ENCODE peak calls at places on chromosomes 2 and 18, in seven cellular contexts. L is pancreas, F is PC-9, P is dorsolateral prefrontal cortex, U is mammary epithelial cell, I is heart left ventricle, S is RWPE1. V is an unnamed sample.

GRCh38 chr18:183769-184168 is 25.4 kb downstream of the USP14 start:
- DNase-seq in I (no peak), F (no peak), U (no peak), P (no peak), L (no peak), S (peak), V (no peak)

GRCh38 chr2:19109521-19109920 is 248.9 kb downstream of the OSR1 start:
- DNase-seq in F (no peak), S (no peak), L (no peak), I (no peak), U (no peak), P (no peak), V (no peak)

GRCh38 chr2:20961858-20962257 is 82.0 kb downstream of the APOB start:
- DNase-seq in I (no peak), F (no peak), L (no peak), P (no peak), U (no peak), S (no peak), V (no peak)

GRCh38 chr2:1527153-1527992 is 114.1 kb downstream of the TPO start:
- DNase-seq in P (no peak), F (no peak), L (no peak), I (no peak), S (no peak), U (no peak), V (no peak)

GRCh38 chr2:199405241-199405640 is 52.5 kb downstream of the SATB2 start:
- DNase-seq in P (no peak), U (no peak), F (no peak), S (no peak), I (no peak), L (no peak), V (no peak)

GRCh38 chr2:21484643-21485042 is 360.9 kb downstream of the TDRD15 start:
- DNase-seq in F (no peak), U (no peak), P (no peak), L (no peak), I (no peak), S (no peak), V (no peak)

GRCh38 chr18:21398121-21398520 is 156.1 kb downstream of the GREB1L start:
- DNase-seq in L (no peak), F (no peak), U (no peak), I (no peak), P (no peak), S (no peak), V (no peak)

GRCh38 chr2:121479882-121480522 is 50.7 kb upstream of the RNU4ATAC start:
- DNase-seq in I (no peak), U (peak), S (no peak), F (no peak), L (no peak), P (no peak), V (no peak)

GRCh38 chr2:106781196-106781595 is 104.8 kb downstream of the ST6GAL2 start:
- DNase-seq in P (no peak), L (no peak), F (no peak), U (no peak), I (no peak), S (no peak), V (no peak)

GRCh38 chr18:56086786-56087185 is 498.8 kb upstream of the TCF4 start:
- DNase-seq in S (no peak), L (no peak), F (no peak), I (no peak), U (no peak), P (no peak), V (no peak)

GRCh38 chr18:56086176-56086575 is 498.2 kb upstream of the TCF4 start:
- DNase-seq in L (no peak), U (no peak), P (no peak), I (no peak), F (no peak), S (no peak), V (no peak)

GRCh38 chr18:56083889-56084288 is 495.9 kb upstream of the TCF4 start:
- DNase-seq in F (no peak), I (no peak), S (no peak), P (no peak), U (no peak), L (no peak), V (no peak)

GRCh38 chr18:56085561-56085960 is 497.6 kb upstream of the TCF4 start:
- DNase-seq in U (peak), I (no peak), P (no peak), L (no peak), F (no peak), S (no peak), V (no peak)

DNA sequence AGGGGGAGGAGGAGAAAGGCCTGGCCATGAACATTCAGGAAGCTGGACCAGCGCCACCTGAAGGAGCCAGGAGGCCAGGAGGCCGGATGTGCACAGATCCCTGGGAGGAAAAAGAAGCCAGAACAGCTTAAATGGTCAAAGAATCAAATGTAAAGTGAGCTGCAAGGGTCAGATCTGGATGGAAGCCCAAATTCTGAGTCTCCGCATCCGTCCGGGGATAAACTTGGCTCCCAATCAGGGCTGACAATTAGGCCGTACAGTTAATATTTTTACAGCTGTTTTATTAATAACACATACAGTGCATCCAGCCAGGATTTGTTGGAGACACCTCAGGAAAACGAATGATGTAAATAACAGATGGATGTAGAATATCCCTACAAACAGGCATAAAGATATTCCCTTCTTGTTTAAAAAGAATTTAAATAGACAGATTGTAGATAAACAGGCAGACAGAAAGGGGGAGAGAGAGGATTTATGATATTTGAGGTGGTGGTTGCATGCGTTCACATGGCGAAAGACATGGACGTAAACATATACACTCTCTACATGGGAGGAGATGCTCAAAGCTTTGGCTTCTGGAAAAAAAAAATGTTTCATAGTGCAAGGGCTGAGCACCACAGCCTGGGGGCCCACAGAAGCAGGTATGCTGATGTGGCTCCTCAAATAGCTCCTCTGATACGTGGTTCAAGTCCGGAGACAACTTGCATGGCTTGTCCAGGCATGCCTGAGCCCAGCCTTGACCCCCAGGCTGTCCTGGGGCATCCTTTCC is 495.3 kb upstream of the TCF4 start:
- DNase-seq in U (no peak), S (no peak), P (peak), L (peak), F (no peak), I (peak), V (no peak)
- TF ChIP-seq CTCF in U (no peak), S (no peak), P (no peak), L (no peak), F (no peak), I (peak), V (no peak)

GRCh38 chr2:224650815-224651439 is 65.2 kb downstream of the CCDC195 start:
- DNase-seq in U (peak), F (peak), I (no peak), P (no peak), L (no peak), S (peak), V (no peak)
- TF ChIP-seq CTCF in U (peak), F (peak), I (peak), P (peak), L (peak), S (peak), V (peak)

DNA sequence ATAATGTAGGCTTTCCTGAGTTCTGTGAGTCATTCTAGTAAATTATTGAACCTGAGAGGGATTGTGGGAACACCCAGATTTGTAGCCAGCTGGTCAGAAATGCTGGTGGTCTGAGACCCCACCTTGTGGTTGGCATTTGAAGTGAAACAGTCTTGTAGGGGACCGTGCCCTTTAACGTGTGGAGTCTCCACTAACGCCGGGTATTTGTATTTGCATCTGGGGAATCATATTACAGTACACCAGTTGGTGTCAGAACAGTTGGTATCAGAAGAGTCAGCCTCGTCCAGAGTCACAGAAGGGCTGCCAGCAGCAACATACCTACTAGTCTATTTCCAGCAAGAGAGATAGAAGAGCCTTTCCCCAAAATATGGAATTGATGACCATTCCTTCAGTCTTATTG is 38.3 kb upstream of the PTPN4 start:
- DNase-seq in L (no peak), S (no peak), U (no peak), I (peak), P (no peak), F (no peak), V (no peak)
- TF ChIP-seq CTCF in L (no peak), S (no peak), U (no peak), I (peak), P (no peak), F (no peak), V (no peak)

GRCh38 chr18:49851624-49852023 is 38.3 kb upstream of the ACAA2 start:
- DNase-seq in U (no peak), F (no peak), I (no peak), L (no peak), S (no peak), P (no peak), V (no peak)

GRCh38 chr18:49854681-49855080 is 41.3 kb upstream of the ACAA2 start:
- DNase-seq in P (no peak), L (no peak), I (no peak), S (no peak), F (no peak), U (peak), V (no peak)

GRCh38 chr18:49853436-49853835 is 40.1 kb upstream of the ACAA2 start:
- DNase-seq in F (no peak), U (no peak), I (no peak), P (no peak), L (no peak), S (no peak), V (no peak)

GRCh38 chr18:49850636-49851035 is 37.3 kb upstream of the ACAA2 start:
- DNase-seq in P (no peak), L (no peak), I (no peak), F (no peak), U (no peak), S (no peak), V (no peak)

GRCh38 chr18:49853011-49853410 is 39.7 kb upstream of the ACAA2 start:
- DNase-seq in U (no peak), I (no peak), P (no peak), L (no peak), F (no peak), S (no peak), V (no peak)
- TF ChIP-seq CTCF in U (no peak), I (no peak), P (no peak), L (no peak), F (no peak), S (no peak), V (no peak)

GRCh38 chr2:133884739-133885381 is 316.6 kb upstream of the NCKAP5 start:
- DNase-seq in P (no peak), U (peak), I (no peak), F (no peak), S (no peak), L (no peak), V (no peak)
- TF ChIP-seq CTCF in P (peak), U (peak), I (peak), F (no peak), S (no peak), L (no peak), V (no peak)

GRCh38 chr2:162343824-162344616 is at the start of gene GCA:
- DNase-seq in L (peak), U (peak), F (peak), I (peak), S (peak), P (peak), V (peak)
- TF ChIP-seq CTCF in L (no peak), U (no peak), F (no peak), I (no peak), S (no peak), P (peak), V (no peak)

GRCh38 chr2:239276813-239277193 is 124.0 kb downstream of the HDAC4 start:
- DNase-seq in U (no peak), S (no peak), L (peak), I (no peak), P (no peak), F (no peak), V (peak)
- TF ChIP-seq CTCF in U (no peak), S (no peak), L (no peak), I (no peak), P (no peak), F (no peak), V (no peak)

DNA sequence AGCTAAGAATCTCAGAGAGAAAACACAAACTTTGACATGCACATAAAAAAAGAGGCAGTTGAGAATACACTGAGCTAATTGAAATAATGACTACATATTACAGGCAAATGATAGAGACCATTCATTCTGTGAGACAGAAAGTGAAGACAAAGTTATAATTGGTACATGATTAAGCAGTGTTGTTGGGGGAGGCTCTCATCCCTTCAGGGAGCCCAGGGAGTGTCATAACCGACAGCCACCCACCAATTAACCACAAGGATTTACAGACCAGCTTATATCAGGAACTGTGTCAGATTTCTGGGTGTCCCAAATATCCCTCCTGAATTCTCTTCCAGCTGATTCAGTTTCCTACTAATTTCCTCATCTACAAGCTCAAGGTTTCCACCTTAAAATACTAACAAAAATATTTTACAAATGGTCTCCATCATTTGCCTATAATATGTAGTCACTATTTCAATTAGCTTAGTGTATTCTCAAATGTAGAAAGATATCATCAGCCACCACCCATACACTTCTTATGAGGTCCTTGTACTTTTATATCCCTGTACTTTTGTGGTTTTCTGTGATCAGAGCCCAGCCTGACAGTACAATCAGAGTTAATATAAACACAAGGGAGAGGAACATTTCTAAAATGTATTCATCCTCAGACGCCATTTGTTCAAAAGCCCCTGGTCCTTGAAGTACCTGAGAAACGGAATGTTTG is 362.1 kb upstream of the ACVR2A start:
- DNase-seq in U (no peak), P (no peak), S (no peak), L (no peak), I (no peak), F (no peak), V (no peak)
- TF ChIP-seq CTCF in U (no peak), P (no peak), S (no peak), L (no peak), I (no peak), F (no peak), V (no peak)

V was measured in activated B cell treated with CpG ODN at 0.5 μM for 24 hours.